ENCODE peak calls at places on chromosomes 3 and 15, in ten cellular contexts. One of them, this sample, is unnamed.

GRCh38 chr3:13308406-13308805 is 111.7 kb downstream of the NUP210 start:
- DNase-seq in PC-9: peak; percentile 37
- DNase-seq in BJ: no peak
- DNase-seq in left ventricle myocardium inferior: no peak
- DNase-seq in mammary epithelial cell: peak; percentile 18
- DNase-seq in NB4: peak; percentile 58
- DNase-seq in uterus: no peak
- DNase-seq in cardiac muscle cell: peak; percentile 38
- DNase-seq in esophagus squamous epithelium: no peak
- DNase-seq in AG04449: no peak
- DNase-seq in this sample: peak; percentile 57

GRCh38 chr15:99015677-99016568 is 8.3 kb upstream of the PGPEP1L start:
- DNase-seq in PC-9: peak; percentile 52
- DNase-seq in BJ: no peak
- DNase-seq in left ventricle myocardium inferior: no peak
- DNase-seq in mammary epithelial cell: no peak
- DNase-seq in NB4: peak; percentile 71
- DNase-seq in uterus: no peak
- DNase-seq in cardiac muscle cell: no peak
- DNase-seq in esophagus squamous epithelium: no peak
- DNase-seq in AG04449: no peak
- DNase-seq in this sample: no peak

GRCh38 chr3:194306771-194307640 is 44.1 kb downstream of the CPN2 start:
- DNase-seq in PC-9: no peak
- DNase-seq in BJ: no peak
- DNase-seq in left ventricle myocardium inferior: no peak
- DNase-seq in mammary epithelial cell: no peak
- DNase-seq in NB4: peak; percentile 77
- DNase-seq in uterus: no peak
- DNase-seq in cardiac muscle cell: no peak
- DNase-seq in esophagus squamous epithelium: no peak
- DNase-seq in AG04449: no peak
- DNase-seq in this sample: peak; percentile 85

GRCh38 chr15:84608707-84609284 is 8.0 kb downstream of the ZSCAN2 start:
- DNase-seq in PC-9: no peak
- DNase-seq in BJ: no peak
- DNase-seq in left ventricle myocardium inferior: no peak
- DNase-seq in mammary epithelial cell: no peak
- DNase-seq in NB4: no peak
- DNase-seq in uterus: no peak
- DNase-seq in cardiac muscle cell: no peak
- DNase-seq in esophagus squamous epithelium: no peak
- DNase-seq in AG04449: no peak
- DNase-seq in this sample: no peak

GRCh38 chr15:90291679-90292356 is 26.3 kb downstream of the NGRN start:
- DNase-seq in PC-9: peak; percentile 47
- DNase-seq in BJ: no peak
- DNase-seq in left ventricle myocardium inferior: no peak
- DNase-seq in mammary epithelial cell: peak; percentile 21
- DNase-seq in NB4: peak; percentile 50
- DNase-seq in uterus: no peak
- DNase-seq in cardiac muscle cell: no peak
- DNase-seq in esophagus squamous epithelium: no peak
- DNase-seq in AG04449: no peak
- DNase-seq in this sample: peak; percentile 59

GRCh38 chr3:190619353-190619752 is 105.5 kb downstream of the IL1RAP start:
- DNase-seq in PC-9: no peak
- DNase-seq in BJ: no peak
- DNase-seq in left ventricle myocardium inferior: no peak
- DNase-seq in mammary epithelial cell: no peak
- DNase-seq in NB4: no peak
- DNase-seq in uterus: no peak
- DNase-seq in cardiac muscle cell: no peak
- DNase-seq in esophagus squamous epithelium: no peak
- DNase-seq in AG04449: no peak
- DNase-seq in this sample: no peak

GRCh38 chr3:134794950-134795775 is at the start of gene EPHB1:
- DNase-seq in PC-9: no peak
- DNase-seq in BJ: peak; percentile 86
- DNase-seq in left ventricle myocardium inferior: peak; percentile 77
- DNase-seq in mammary epithelial cell: peak; percentile 82
- DNase-seq in NB4: peak; percentile 80
- DNase-seq in uterus: peak; percentile 78
- DNase-seq in cardiac muscle cell: peak; percentile 92
- DNase-seq in esophagus squamous epithelium: no peak
- DNase-seq in AG04449: peak; percentile 74
- DNase-seq in this sample: peak; percentile 87

GRCh38 chr3:128854382-128854939 is 25.0 kb upstream of the ACAD9 start:
- DNase-seq in PC-9: no peak
- DNase-seq in BJ: no peak
- DNase-seq in left ventricle myocardium inferior: no peak
- DNase-seq in mammary epithelial cell: no peak
- DNase-seq in NB4: peak; percentile 94
- DNase-seq in uterus: no peak
- DNase-seq in cardiac muscle cell: no peak
- DNase-seq in esophagus squamous epithelium: no peak
- DNase-seq in AG04449: no peak
- DNase-seq in this sample: no peak

GRCh38 chr15:79990280-79990996 is 19.4 kb upstream of the BCL2A1 start:
- DNase-seq in PC-9: no peak
- DNase-seq in BJ: no peak
- DNase-seq in left ventricle myocardium inferior: no peak
- DNase-seq in mammary epithelial cell: no peak
- DNase-seq in NB4: no peak
- DNase-seq in uterus: no peak
- DNase-seq in cardiac muscle cell: no peak
- DNase-seq in esophagus squamous epithelium: no peak
- DNase-seq in AG04449: no peak
- DNase-seq in this sample: no peak
- H3K4me3 ChIP-seq in PC-9: no peak overlapping the region
- H3K4me3 ChIP-seq in BJ: no peak overlapping the region
- H3K4me3 ChIP-seq in left ventricle myocardium inferior: no peak overlapping the region
- H3K4me3 ChIP-seq in mammary epithelial cell: no peak overlapping the region
- H3K4me3 ChIP-seq in NB4: no peak overlapping the region
- H3K4me3 ChIP-seq in uterus: no peak overlapping the region
- H3K4me3 ChIP-seq in cardiac muscle cell: no peak overlapping the region
- H3K4me3 ChIP-seq in esophagus squamous epithelium: no peak overlapping the region
- H3K4me3 ChIP-seq in AG04449: no peak overlapping the region
- H3K4me3 ChIP-seq in this sample: no peak overlapping the region

GRCh38 chr15:29105151-29105785 is 164.4 kb downstream of the NSMCE3 start:
- DNase-seq in PC-9: no peak
- DNase-seq in BJ: no peak
- DNase-seq in left ventricle myocardium inferior: no peak
- DNase-seq in mammary epithelial cell: no peak
- DNase-seq in NB4: no peak
- DNase-seq in uterus: no peak
- DNase-seq in cardiac muscle cell: no peak
- DNase-seq in esophagus squamous epithelium: no peak
- DNase-seq in AG04449: no peak
- DNase-seq in this sample: no peak

GRCh38 chr15:29101491-29101890 is 168.1 kb downstream of the NSMCE3 start:
- DNase-seq in PC-9: no peak
- DNase-seq in BJ: no peak
- DNase-seq in left ventricle myocardium inferior: no peak
- DNase-seq in mammary epithelial cell: no peak
- DNase-seq in NB4: no peak
- DNase-seq in uterus: no peak
- DNase-seq in cardiac muscle cell: no peak
- DNase-seq in esophagus squamous epithelium: no peak
- DNase-seq in AG04449: no peak
- DNase-seq in this sample: no peak

GRCh38 chr15:29104566-29104880 is 165.1 kb downstream of the NSMCE3 start:
- DNase-seq in PC-9: no peak
- DNase-seq in BJ: no peak
- DNase-seq in left ventricle myocardium inferior: no peak
- DNase-seq in mammary epithelial cell: no peak
- DNase-seq in NB4: no peak
- DNase-seq in uterus: no peak
- DNase-seq in cardiac muscle cell: no peak
- DNase-seq in esophagus squamous epithelium: no peak
- DNase-seq in AG04449: no peak
- DNase-seq in this sample: no peak

GRCh38 chr15:29103825-29104565 is 165.6 kb downstream of the NSMCE3 start:
- DNase-seq in PC-9: no peak
- DNase-seq in BJ: peak; percentile 13
- DNase-seq in left ventricle myocardium inferior: peak; percentile 68
- DNase-seq in mammary epithelial cell: peak; percentile 57
- DNase-seq in NB4: peak; percentile 67
- DNase-seq in uterus: peak; percentile 56
- DNase-seq in cardiac muscle cell: peak; percentile 92
- DNase-seq in esophagus squamous epithelium: no peak
- DNase-seq in AG04449: peak; percentile 28
- DNase-seq in this sample: peak; percentile 62

DNA sequence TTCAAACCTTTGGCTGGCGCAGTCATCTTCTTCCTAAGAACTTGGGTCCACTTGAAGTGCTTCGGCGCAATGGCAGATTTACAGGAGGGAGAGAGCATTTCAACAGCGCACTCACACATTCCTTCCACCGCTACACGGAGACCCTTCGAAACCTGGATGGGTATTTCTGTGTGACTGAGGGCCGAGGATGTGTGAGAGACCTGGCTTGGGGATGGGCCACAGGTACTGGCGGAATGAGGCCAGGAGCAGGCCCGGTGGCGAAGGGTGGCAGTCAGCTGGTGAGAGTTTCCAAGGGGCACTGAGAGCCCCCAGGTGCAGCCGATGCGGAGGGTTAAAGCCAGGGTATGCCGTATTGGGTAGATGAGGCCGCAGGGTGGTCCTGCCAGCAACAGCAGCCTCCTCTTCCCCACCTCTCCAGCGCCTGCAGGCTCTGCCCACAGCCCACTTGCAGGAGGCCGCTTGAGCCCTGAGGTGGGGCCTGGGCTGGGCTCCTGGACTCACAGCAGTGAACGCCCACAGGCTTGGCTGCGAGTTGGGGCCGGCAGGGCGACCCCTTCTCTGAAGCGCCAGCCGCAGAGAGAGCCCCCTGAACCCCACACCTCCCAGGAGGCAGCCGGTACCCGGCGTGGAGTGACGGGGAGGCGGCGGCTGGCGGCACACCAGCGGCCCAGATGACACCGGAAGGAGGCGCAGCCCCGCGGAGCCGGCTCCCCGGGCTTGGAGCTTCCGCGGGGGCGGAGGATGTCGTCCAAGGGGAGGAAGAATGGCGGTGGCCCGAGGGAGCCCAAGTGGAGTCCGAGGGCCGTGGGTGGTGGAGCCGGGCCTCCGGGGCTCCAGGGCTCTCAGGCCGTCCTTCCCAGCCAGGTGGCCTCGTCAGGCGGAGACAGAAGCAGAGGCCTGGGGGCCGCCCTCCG is 166.5 kb downstream of the NSMCE3 start:
- DNase-seq in PC-9: no peak
- DNase-seq in BJ: no peak
- DNase-seq in left ventricle myocardium inferior: peak; percentile 31
- DNase-seq in mammary epithelial cell: no peak
- DNase-seq in NB4: no peak
- DNase-seq in uterus: no peak
- DNase-seq in cardiac muscle cell: no peak
- DNase-seq in esophagus squamous epithelium: no peak
- DNase-seq in AG04449: no peak
- DNase-seq in this sample: no peak
- H3K4me3 ChIP-seq in PC-9: no peak overlapping the region
- H3K4me3 ChIP-seq in BJ: peak overlapping the region; percentile 42
- H3K4me3 ChIP-seq in left ventricle myocardium inferior: peak overlapping the region; percentile 65
- H3K4me3 ChIP-seq in mammary epithelial cell: peak overlapping the region; percentile 30
- H3K4me3 ChIP-seq in NB4: no peak overlapping the region
- H3K4me3 ChIP-seq in uterus: peak overlapping the region; percentile 40
- H3K4me3 ChIP-seq in cardiac muscle cell: no peak overlapping the region
- H3K4me3 ChIP-seq in esophagus squamous epithelium: peak overlapping the region; percentile 41
- H3K4me3 ChIP-seq in AG04449: peak overlapping the region; percentile 53
- H3K4me3 ChIP-seq in this sample: no peak overlapping the region

DNA sequence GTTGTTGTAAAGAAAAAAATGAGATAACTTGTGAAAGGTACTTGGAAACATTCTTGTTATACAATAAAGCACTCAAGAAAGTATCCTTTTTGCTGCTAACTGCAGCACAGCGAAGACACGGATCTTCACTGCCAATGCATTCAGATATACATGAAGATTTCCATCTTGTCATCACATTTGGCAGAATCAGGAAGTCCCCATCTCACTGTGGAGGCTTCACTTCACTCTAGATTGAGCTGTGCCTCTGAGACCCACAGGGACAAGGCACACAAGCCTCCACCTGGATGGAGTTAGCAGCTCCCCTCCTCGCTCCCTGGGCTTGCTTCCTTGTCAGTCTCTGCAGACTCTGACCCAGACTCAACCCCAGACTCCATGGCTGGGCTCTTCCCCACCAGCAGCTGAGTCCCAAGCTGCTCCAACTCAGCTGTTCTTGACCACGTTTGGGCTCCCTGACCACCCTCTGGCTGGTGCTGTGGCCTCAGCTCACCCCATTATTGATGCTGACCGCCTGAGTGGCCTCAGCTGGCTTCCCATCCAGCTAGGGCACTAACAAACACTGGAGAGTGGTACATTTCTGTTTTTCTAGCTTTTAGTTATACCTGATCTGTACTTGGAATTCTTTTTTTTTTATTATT is 45.4 kb upstream of the SMAD3 start:
- DNase-seq in PC-9: no peak
- DNase-seq in BJ: no peak
- DNase-seq in left ventricle myocardium inferior: no peak
- DNase-seq in mammary epithelial cell: no peak
- DNase-seq in NB4: peak; percentile 27
- DNase-seq in uterus: no peak
- DNase-seq in cardiac muscle cell: no peak
- DNase-seq in esophagus squamous epithelium: no peak
- DNase-seq in AG04449: no peak
- DNase-seq in this sample: no peak
- H3K4me3 ChIP-seq in PC-9: no peak overlapping the region
- H3K4me3 ChIP-seq in BJ: no peak overlapping the region
- H3K4me3 ChIP-seq in left ventricle myocardium inferior: no peak overlapping the region
- H3K4me3 ChIP-seq in mammary epithelial cell: no peak overlapping the region
- H3K4me3 ChIP-seq in NB4: no peak overlapping the region
- H3K4me3 ChIP-seq in uterus: no peak overlapping the region
- H3K4me3 ChIP-seq in cardiac muscle cell: no peak overlapping the region
- H3K4me3 ChIP-seq in esophagus squamous epithelium: no peak overlapping the region
- H3K4me3 ChIP-seq in AG04449: no peak overlapping the region
- H3K4me3 ChIP-seq in this sample: no peak overlapping the region

DNA sequence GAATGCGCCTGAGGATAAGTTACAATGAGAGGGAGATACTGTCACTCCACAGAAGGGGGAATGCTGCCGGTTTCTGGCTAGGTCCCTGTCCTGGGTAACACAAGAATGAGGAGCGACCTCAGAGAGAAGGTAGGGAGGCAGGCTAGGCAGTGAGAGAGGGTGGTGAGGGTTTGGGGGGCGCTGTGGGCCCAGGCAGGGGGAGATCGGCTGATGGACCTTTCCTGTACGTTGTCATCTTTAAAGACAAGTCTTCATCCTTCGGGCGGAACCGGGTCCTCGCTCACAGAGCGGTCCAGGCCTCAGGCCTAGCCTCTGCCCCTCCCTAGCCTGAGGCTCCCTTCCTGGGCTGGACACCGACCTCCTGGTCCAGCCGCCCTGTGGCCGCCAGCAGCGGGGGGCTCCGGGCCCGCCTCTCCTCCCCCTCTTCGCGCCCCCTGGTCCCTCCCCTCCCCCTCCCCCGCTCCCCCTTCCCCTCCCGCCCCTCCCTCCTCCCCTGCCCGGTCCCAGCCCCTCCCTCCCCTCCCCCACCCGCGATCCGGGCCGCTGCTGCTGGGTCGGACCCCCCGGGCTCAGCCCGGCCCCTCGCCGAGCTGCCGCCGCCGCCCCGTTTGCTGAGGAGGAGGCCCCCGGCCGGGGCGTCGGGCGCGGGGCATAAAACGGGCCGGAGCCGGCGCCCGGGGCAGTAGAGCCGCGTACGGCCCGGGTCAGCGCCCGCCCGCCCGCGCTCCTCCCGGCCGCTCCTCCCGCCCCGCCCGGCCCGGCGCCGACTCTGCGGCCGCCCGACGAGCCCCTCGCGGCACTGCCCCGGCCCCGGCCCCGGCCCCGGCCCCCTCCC is at the start of gene CHRD:
- DNase-seq in PC-9: no peak
- DNase-seq in BJ: no peak
- DNase-seq in left ventricle myocardium inferior: peak; percentile 58
- DNase-seq in mammary epithelial cell: no peak
- DNase-seq in NB4: no peak
- DNase-seq in uterus: peak; percentile 74
- DNase-seq in cardiac muscle cell: no peak
- DNase-seq in esophagus squamous epithelium: no peak
- DNase-seq in AG04449: no peak
- DNase-seq in this sample: no peak
- H3K4me3 ChIP-seq in PC-9: no peak within 1 kb of the TSS
- H3K4me3 ChIP-seq in BJ: peak within 1 kb of the TSS; percentile 32
- H3K4me3 ChIP-seq in left ventricle myocardium inferior: peak within 1 kb of the TSS; percentile 69
- H3K4me3 ChIP-seq in mammary epithelial cell: peak within 1 kb of the TSS; percentile 17
- H3K4me3 ChIP-seq in NB4: no peak within 1 kb of the TSS
- H3K4me3 ChIP-seq in uterus: peak within 1 kb of the TSS; percentile 36
- H3K4me3 ChIP-seq in cardiac muscle cell: peak within 1 kb of the TSS; percentile 61
- H3K4me3 ChIP-seq in esophagus squamous epithelium: peak within 1 kb of the TSS; percentile 38
- H3K4me3 ChIP-seq in AG04449: peak within 1 kb of the TSS; percentile 42
- H3K4me3 ChIP-seq in this sample: no peak within 1 kb of the TSS

This sample was measured in GM12865.